ENCODE peak calls at places on chromosome 1, in five cellular contexts. One of them, this sample, is unnamed.

GRCh38 chr1:198889732-198890131 is 250.9 kb downstream of the PTPRC start:
- DNase-seq in ovary: no peak
- DNase-seq in cardiac muscle cell: no peak
- DNase-seq in aorta: no peak
- DNase-seq in bronchial epithelial cell: no peak
- DNase-seq in this sample: no peak

GRCh38 chr1:210678306-210678705 is 349.6 kb downstream of the HHAT start:
- DNase-seq in bronchial epithelial cell: no peak
- DNase-seq in aorta: no peak
- DNase-seq in cardiac muscle cell: no peak
- DNase-seq in ovary: no peak
- DNase-seq in this sample: no peak

GRCh38 chr1:39729030-39729429 is 9.7 kb upstream of the PPIE start:
- DNase-seq in bronchial epithelial cell: peak; percentile 58
- DNase-seq in cardiac muscle cell: peak; percentile 44
- DNase-seq in aorta: no peak
- DNase-seq in ovary: no peak
- DNase-seq in this sample: no peak

GRCh38 chr1:228270032-228270431 is 62.2 kb downstream of the OBSCN start:
- DNase-seq in cardiac muscle cell: peak; percentile 73
- DNase-seq in aorta: no peak
- DNase-seq in bronchial epithelial cell: peak; percentile 55
- DNase-seq in ovary: no peak
- DNase-seq in this sample: no peak

GRCh38 chr1:48182441-48182840 is 40.1 kb upstream of the SLC5A9 start:
- DNase-seq in aorta: no peak
- DNase-seq in ovary: no peak
- DNase-seq in bronchial epithelial cell: peak; percentile 17
- DNase-seq in cardiac muscle cell: no peak
- DNase-seq in this sample: no peak

GRCh38 chr1:176767714-176768136 is 304.8 kb downstream of the PAPPA2 start:
- DNase-seq in bronchial epithelial cell: no peak
- DNase-seq in ovary: no peak
- DNase-seq in aorta: no peak
- DNase-seq in cardiac muscle cell: no peak
- DNase-seq in this sample: no peak

GRCh38 chr1:65343286-65343685 is 33.9 kb downstream of the DNAJC6 start:
- DNase-seq in aorta: no peak
- DNase-seq in bronchial epithelial cell: peak; percentile 95
- DNase-seq in cardiac muscle cell: peak; percentile 40
- DNase-seq in ovary: no peak
- DNase-seq in this sample: no peak

GRCh38 chr1:212167098-212167497 is 118.1 kb upstream of the PPP2R5A start:
- DNase-seq in bronchial epithelial cell: no peak
- DNase-seq in aorta: no peak
- DNase-seq in ovary: peak; percentile 21
- DNase-seq in cardiac muscle cell: peak; percentile 66
- DNase-seq in this sample: no peak

GRCh38 chr1:226201029-226201593 is 14.6 kb upstream of the ACBD3 start:
- DNase-seq in aorta: no peak
- DNase-seq in bronchial epithelial cell: no peak
- DNase-seq in cardiac muscle cell: peak; percentile 42
- DNase-seq in ovary: no peak
- DNase-seq in this sample: peak; percentile 78

GRCh38 chr1:212699839-212700596 is at the start of gene BATF3:
- DNase-seq in bronchial epithelial cell: no peak
- DNase-seq in ovary: peak; percentile 56
- DNase-seq in cardiac muscle cell: no peak
- DNase-seq in aorta: peak; percentile 91
- DNase-seq in this sample: peak; percentile 78

GRCh38 chr1:4424254-4424653 is 230.2 kb upstream of the AJAP1 start:
- DNase-seq in ovary: no peak
- DNase-seq in bronchial epithelial cell: no peak
- DNase-seq in cardiac muscle cell: no peak
- DNase-seq in aorta: no peak
- DNase-seq in this sample: no peak

DNA sequence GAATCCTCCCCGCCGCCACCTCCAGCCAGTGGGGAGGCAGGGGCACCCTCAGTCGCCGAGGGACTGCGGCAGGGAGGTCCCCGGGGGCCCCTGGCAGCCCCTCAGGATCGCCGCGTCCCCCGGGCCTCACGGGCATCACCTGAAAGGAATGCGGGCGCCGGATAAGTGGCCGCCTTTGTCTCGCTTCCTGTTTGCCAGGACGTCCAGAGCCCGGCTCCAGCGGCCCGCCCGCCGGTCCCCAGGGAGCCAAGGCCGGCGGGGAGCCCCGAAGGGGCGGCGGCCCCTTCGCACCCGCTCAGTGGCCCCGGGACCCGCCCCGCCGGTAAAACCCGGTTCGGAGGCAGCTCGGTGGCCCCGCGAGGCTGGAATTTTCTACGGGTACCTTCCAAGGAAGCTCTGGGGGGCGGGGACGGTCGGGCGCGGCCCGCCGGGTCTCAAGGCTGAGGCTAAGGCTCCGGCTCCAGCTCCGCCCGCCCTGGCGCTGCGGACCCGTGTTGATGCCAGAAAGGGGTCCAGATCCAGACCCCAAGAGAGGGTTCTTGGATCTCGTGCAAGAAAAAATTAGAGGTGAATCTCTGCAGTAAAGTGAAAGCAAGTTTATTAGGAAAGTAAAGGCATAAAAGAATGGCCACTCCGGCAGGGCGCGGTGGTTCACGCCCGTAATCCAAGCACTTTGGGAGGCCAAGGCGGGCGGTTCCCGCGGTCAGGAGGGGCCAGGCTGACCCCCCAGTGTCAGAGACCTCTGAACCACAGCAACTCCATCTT is 12.6 kb downstream of the TINAGL1 start:
- DNase-seq in bronchial epithelial cell: no peak
- DNase-seq in ovary: no peak
- DNase-seq in aorta: peak; percentile 91
- DNase-seq in cardiac muscle cell: peak; percentile 37
- DNase-seq in this sample: peak; percentile 88
- H3K4me3 ChIP-seq in bronchial epithelial cell: peak overlapping the region; percentile 27
- H3K4me3 ChIP-seq in ovary: peak overlapping the region; percentile 40
- H3K4me3 ChIP-seq in aorta: no peak overlapping the region
- H3K4me3 ChIP-seq in cardiac muscle cell: no peak overlapping the region
- H3K4me3 ChIP-seq in this sample: peak overlapping the region; percentile 32

GRCh38 chr1:220267630-220268029 is 4.6 kb downstream of the RAB3GAP2 start:
- DNase-seq in aorta: no peak
- DNase-seq in bronchial epithelial cell: no peak
- DNase-seq in cardiac muscle cell: no peak
- DNase-seq in ovary: no peak
- DNase-seq in this sample: no peak
- H3K36me3 ChIP-seq in aorta: no peaks in the 10 kb centered on the region
- H3K36me3 ChIP-seq in bronchial epithelial cell: peaks cover 4% of the 10 kb centered on the region
- H3K36me3 ChIP-seq in cardiac muscle cell: peaks cover 3% of the 10 kb centered on the region
- H3K36me3 ChIP-seq in ovary: no peaks in the 10 kb centered on the region
- H3K36me3 ChIP-seq in this sample: peaks cover 7% of the 10 kb centered on the region

DNA sequence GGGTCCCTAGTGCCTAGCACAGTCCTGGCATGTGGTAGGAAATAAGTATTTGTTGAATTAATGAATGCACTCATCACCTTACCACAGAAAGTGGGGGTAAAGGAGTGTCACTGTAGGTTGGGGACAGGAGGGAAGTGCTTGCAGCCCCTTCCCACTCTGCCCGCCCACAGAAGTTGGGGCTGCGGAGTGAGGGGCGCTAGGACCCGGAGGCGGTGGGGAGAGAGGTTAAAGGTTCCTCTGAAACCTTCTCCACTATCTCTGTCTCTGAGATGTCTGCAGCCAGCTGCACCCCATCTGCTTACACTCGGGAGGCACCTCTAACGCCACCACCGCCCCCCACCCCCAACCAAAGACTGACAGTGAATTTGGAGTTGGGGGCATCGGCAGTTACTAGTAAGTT is 1.4 kb upstream of the WNT2B start:
- DNase-seq in ovary: no peak
- DNase-seq in cardiac muscle cell: no peak
- DNase-seq in bronchial epithelial cell: no peak
- DNase-seq in aorta: no peak
- DNase-seq in this sample: peak; percentile 60
- H3K27me3 ChIP-seq in ovary: no peaks in the 10 kb centered on the region
- H3K27me3 ChIP-seq in cardiac muscle cell: peaks cover 84% of the 10 kb centered on the region
- H3K27me3 ChIP-seq in bronchial epithelial cell: peaks cover 10% of the 10 kb centered on the region
- H3K27me3 ChIP-seq in aorta: no peaks in the 10 kb centered on the region
- H3K27me3 ChIP-seq in this sample: peaks cover 94% of the 10 kb centered on the region

DNA sequence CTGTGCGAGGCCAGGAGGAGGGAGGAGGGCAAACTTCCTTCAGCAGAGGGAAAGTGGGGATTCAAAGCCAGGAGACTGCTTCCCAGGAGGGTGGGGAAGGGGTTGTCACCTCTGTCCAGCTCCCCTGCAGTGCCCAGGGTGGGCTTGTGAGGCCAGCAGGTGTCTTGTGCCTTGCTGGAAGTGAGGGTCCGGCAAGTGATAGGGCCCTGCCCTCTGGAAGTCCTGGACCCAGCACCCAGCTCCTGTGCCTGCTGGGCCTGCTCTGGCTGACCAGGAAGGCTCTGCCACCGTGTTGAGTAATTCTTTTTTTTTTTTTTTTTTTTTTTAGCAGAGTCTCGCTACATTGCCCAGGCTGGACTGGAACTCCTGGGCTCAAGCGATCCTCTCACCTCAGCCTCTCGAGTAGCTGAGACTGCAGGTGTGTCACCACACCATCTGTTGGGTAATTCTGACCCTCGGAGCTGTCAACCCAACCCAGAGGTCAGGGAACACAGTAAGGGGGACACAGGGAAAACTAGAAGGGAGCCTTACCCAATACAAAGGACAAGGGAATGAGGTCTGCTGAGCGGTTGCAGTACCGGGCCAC is 1.0 kb downstream of the BEST4 start:
- DNase-seq in cardiac muscle cell: no peak
- DNase-seq in aorta: peak; percentile 67
- DNase-seq in bronchial epithelial cell: no peak
- DNase-seq in ovary: no peak
- DNase-seq in this sample: no peak
- H3K4me3 ChIP-seq in cardiac muscle cell: no peak overlapping the region
- H3K4me3 ChIP-seq in aorta: no peak overlapping the region
- H3K4me3 ChIP-seq in bronchial epithelial cell: no peak overlapping the region
- H3K4me3 ChIP-seq in ovary: no peak overlapping the region
- H3K4me3 ChIP-seq in this sample: peak overlapping the region; percentile 54

GRCh38 chr1:19478241-19478780 is 7.0 kb downstream of the CAPZB start:
- DNase-seq in bronchial epithelial cell: no peak
- DNase-seq in aorta: no peak
- DNase-seq in cardiac muscle cell: no peak
- DNase-seq in ovary: no peak
- DNase-seq in this sample: no peak
- H3K36me3 ChIP-seq in bronchial epithelial cell: no peaks in the 10 kb centered on the region
- H3K36me3 ChIP-seq in aorta: no peaks in the 10 kb centered on the region
- H3K36me3 ChIP-seq in cardiac muscle cell: no peaks in the 10 kb centered on the region
- H3K36me3 ChIP-seq in ovary: no peaks in the 10 kb centered on the region
- H3K36me3 ChIP-seq in this sample: peaks cover 2% of the 10 kb centered on the region

GRCh38 chr1:68201546-68202238 is 30.6 kb downstream of the WLS start:
- DNase-seq in bronchial epithelial cell: no peak
- DNase-seq in aorta: no peak
- DNase-seq in cardiac muscle cell: no peak
- DNase-seq in ovary: no peak
- DNase-seq in this sample: no peak
- H3K27me3 ChIP-seq in bronchial epithelial cell: no peaks in the 10 kb centered on the region
- H3K27me3 ChIP-seq in aorta: no peaks in the 10 kb centered on the region
- H3K27me3 ChIP-seq in cardiac muscle cell: no peaks in the 10 kb centered on the region
- H3K27me3 ChIP-seq in ovary: no peaks in the 10 kb centered on the region
- H3K27me3 ChIP-seq in this sample: no peaks in the 10 kb centered on the region

This sample was measured in H7.